ENCODE peak calls at places on chromosomes 7 and 10, in four cellular contexts. H is SK-N-SH, Q is K562, N is GM12878. O is an unnamed sample.

GRCh38 chr10:71512794-71513379 is 116.2 kb downstream of the CDH23 start:
- DNase-seq in H (peak), Q (no peak), N (no peak), O (peak)

GRCh38 chr7:91047636-91048035 is 216.6 kb upstream of the FZD1 start:
- DNase-seq in H (no peak), Q (no peak), N (no peak), O (no peak)

GRCh38 chr7:24778543-24779282 is 21.4 kb upstream of the GSDME start:
- DNase-seq in H (no peak), Q (no peak), N (no peak), O (no peak)

GRCh38 chr7:149856-150636 is 42.3 kb upstream of the FAM20C start:
- DNase-seq in H (peak), Q (no peak), N (no peak), O (no peak)

GRCh38 chr10:93553501-93554374 is 12.7 kb upstream of the FFAR4 start:
- DNase-seq in H (no peak), Q (no peak), N (no peak), O (no peak)

GRCh38 chr7:159112136-159113011 is 32.3 kb downstream of the VIPR2 start:
- DNase-seq in H (no peak), Q (no peak), N (no peak), O (no peak)

GRCh38 chr10:97016728-97017473 is 168.9 kb downstream of the SLIT1 start:
- DNase-seq in H (no peak), Q (no peak), N (peak), O (no peak)

GRCh38 chr7:2962860-2963259 is 80.8 kb downstream of the CARD11 start:
- DNase-seq in H (no peak), Q (no peak), N (no peak), O (no peak)

GRCh38 chr10:73953665-73954064 is 42.7 kb downstream of the PLAU start:
- DNase-seq in H (no peak), Q (no peak), N (no peak), O (no peak)

GRCh38 chr7:27810186-27810585 is 70.2 kb downstream of the TAX1BP1 start:
- DNase-seq in H (no peak), Q (no peak), N (no peak), O (no peak)

GRCh38 chr7:12685550-12685949 is 1.9 kb upstream of the ARL4A start:
- DNase-seq in H (peak), Q (no peak), N (no peak), O (no peak)

DNA sequence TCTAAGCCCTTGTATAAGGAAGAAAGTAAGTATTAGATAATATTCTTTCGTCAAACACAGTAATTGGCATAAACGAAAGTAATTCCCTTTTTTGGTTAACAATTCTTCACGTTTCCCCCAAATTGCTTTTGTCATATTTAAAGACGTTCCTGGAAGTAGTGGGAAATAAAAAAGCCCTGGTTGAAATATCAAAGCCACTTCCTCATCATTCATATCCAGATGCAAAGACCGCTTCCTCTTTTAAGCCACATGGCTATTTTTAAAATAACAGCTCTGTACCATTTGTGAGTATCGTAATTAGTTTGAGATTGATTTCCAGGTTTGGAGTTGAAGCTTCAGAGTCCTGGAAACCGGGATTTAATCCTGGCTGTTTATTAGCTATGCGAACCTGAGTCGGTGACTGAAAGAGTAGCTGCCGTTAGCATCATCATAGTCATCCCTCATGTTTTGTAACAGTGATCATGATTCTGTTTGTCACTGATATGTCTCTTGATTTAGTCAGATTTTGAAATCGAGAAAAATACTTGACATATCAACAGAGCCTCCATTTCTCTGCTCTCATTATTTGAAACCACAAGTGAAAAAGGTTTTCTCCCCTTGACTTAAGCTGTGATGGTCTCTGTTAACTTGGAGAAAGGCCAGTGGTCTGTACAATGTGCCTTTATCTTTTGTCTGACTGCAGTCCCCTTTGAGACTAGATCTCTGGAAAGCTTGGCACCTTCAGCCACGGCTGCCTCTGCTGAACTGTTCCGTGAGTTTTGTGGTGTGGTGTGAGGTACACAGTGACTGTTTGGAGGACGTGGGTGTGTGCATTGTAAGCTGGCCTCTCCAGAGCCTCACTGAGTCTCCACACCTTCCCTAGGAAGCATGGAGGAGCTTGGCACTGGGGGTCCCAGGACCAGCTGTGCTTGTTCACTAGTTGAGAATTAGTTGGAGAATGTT is 18.1 kb downstream of the OPTN start:
- DNase-seq in H (no peak), Q (no peak), N (no peak), O (no peak)
- TF ChIP-seq NFIC in H (no peak), Q (no peak), N (peak), O (no peak)

GRCh38 chr7:155793720-155794119 is 18.5 kb downstream of the SHH start:
- DNase-seq in H (no peak), Q (no peak), N (no peak), O (no peak)
- TF ChIP-seq NFIC in H (no peak), Q (no peak), N (no peak), O (no peak)

DNA sequence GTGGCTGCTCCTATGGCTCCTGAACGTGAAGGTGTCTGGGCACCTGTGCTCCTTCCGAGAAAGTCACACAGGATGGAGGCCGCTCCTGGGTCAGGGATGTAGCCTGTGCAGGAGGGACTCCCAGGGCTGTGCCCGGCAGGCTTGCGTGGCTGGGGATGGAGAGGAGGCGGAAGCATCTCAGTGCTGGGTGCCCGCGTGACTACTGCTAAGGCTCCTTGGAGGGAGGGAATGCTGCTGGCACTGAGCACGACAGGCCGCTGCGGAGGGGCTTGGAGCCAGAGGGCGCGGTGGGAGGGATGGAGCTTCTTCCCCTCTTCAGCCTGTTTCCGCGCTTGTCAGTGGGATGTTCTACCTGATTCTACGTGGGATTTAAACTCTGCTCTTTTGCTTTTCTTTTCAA is 35.0 kb downstream of the ADCY1 start:
- DNase-seq in H (no peak), Q (no peak), N (no peak), O (no peak)
- TF ChIP-seq NFIC in H (no peak), Q (no peak), N (no peak), O (no peak)

GRCh38 chr10:50422259-50422658 is 170.9 kb upstream of the ASAH2 start:
- DNase-seq in H (no peak), Q (no peak), N (no peak), O (no peak)
- TF ChIP-seq NFIC in H (no peak), Q (no peak), N (no peak), O (no peak)

GRCh38 chr10:95655571-95656290 is 780 bp downstream of the ALDH18A1 start:
- DNase-seq in H (peak), Q (peak), N (peak), O (peak)
- TF ChIP-seq NFIC in H (no peak), Q (no peak), N (no peak), O (no peak)

GRCh38 chr10:62687230-62687748 is 117.2 kb upstream of the ADO start:
- DNase-seq in H (no peak), Q (no peak), N (no peak), O (no peak)

GRCh38 chr10:62684911-62685310 is 119.6 kb upstream of the ADO start:
- DNase-seq in H (no peak), Q (no peak), N (no peak), O (no peak)

GRCh38 chr10:62681211-62681940 is 123.1 kb upstream of the ADO start:
- DNase-seq in H (no peak), Q (no peak), N (peak), O (peak)
- TF ChIP-seq NFIC in H (no peak), Q (no peak), N (peak), O (no peak)